ENCODE peak calls at places on chromosomes 6 and 20, in seven cellular contexts. O is tibial artery, S is body of pancreas, C is aorta, K is fibroblast of lung, I is mammary epithelial cell, Q is ovary. R is an unnamed sample.

GRCh38 chr6:63783096-63783495 is 147.5 kb downstream of the PHF3 start:
- DNase-seq in K (no peak), C (no peak), I (no peak), O (no peak), Q (no peak), S (no peak), R (no peak)

GRCh38 chr6:34608321-34609091 is 52.4 kb upstream of the SPDEF start:
- DNase-seq in I (no peak), O (no peak), C (no peak), S (no peak), K (no peak), Q (no peak), R (no peak)

GRCh38 chr6:45538636-45539035 is 160.9 kb upstream of the SUPT3H start:
- DNase-seq in K (no peak), Q (no peak), O (peak; percentile 69), C (no peak), S (no peak), I (no peak), R (no peak)

GRCh38 chr6:158926429-158926828 is 73.6 kb downstream of the RSPH3 start:
- DNase-seq in O (no peak), Q (no peak), S (no peak), K (peak; percentile 45), I (peak; percentile 80), C (no peak), R (no peak)

GRCh38 chr6:79874531-79875132 is 72.7 kb downstream of the ELOVL4 start:
- DNase-seq in I (peak; percentile 37), C (no peak), O (no peak), Q (no peak), K (no peak), S (no peak), R (no peak)

GRCh38 chr20:52923123-52923543 is 49.0 kb upstream of the TSHZ2 start:
- DNase-seq in O (no peak), I (peak; percentile 99), S (no peak), Q (no peak), C (no peak), K (peak; percentile 98), R (no peak)

GRCh38 chr6:95266537-95267258 is 310.6 kb upstream of the MANEA start:
- DNase-seq in I (peak; percentile 5), O (no peak), Q (no peak), K (no peak), S (no peak), C (no peak), R (no peak)

GRCh38 chr6:11398451-11399326 is 138.9 kb upstream of the TMEM170B start:
- DNase-seq in O (no peak), C (no peak), I (no peak), K (peak; percentile 50), S (no peak), Q (no peak), R (no peak)

GRCh38 chr6:151475653-151476523 is 17.9 kb upstream of the CCDC170 start:
- DNase-seq in I (peak; percentile 17), O (no peak), Q (peak; percentile 64), K (peak; percentile 70), C (no peak), S (no peak), R (no peak)

GRCh38 chr6:143965503-143966171 is 42.4 kb downstream of the PLAGL1 start:
- DNase-seq in O (no peak), Q (no peak), S (no peak), I (peak; percentile 64), K (peak; percentile 71), C (no peak), R (no peak)

GRCh38 chr20:3231116-3231515 is 7.9 kb downstream of the SLC4A11 start:
- DNase-seq in K (no peak), I (no peak), S (no peak), C (no peak), O (no peak), Q (no peak), R (no peak)

GRCh38 chr6:63635563-63636515 is at the start of gene PHF3:
- DNase-seq in S (peak; percentile 90), C (peak; percentile 95), Q (peak; percentile 92), K (peak; percentile 89), O (peak; percentile 93), I (peak; percentile 85), R (peak; percentile 96)

GRCh38 chr6:11416936-11417576 is 120.5 kb upstream of the TMEM170B start:
- DNase-seq in S (no peak), O (no peak), C (no peak), Q (no peak), K (no peak), I (no peak), R (no peak)

GRCh38 chr20:37680420-37680819 is 13.4 kb upstream of the CTNNBL1 start:
- DNase-seq in S (no peak), I (peak; percentile 26), O (no peak), K (peak; percentile 19), C (no peak), Q (no peak), R (no peak)

GRCh38 chr20:9215539-9215938 is 146.7 kb downstream of the PLCB4 start:
- DNase-seq in K (peak; percentile 33), O (no peak), I (no peak), Q (no peak), C (no peak), S (no peak), R (no peak)

GRCh38 chr20:60653111-60653845 is 598.8 kb upstream of the CDH4 start:
- DNase-seq in Q (no peak), S (no peak), O (no peak), K (peak; percentile 13), I (no peak), C (no peak), R (no peak)

GRCh38 chr6:121305957-121306607 is 28.2 kb downstream of the TBC1D32 start:
- DNase-seq in I (peak; percentile 30), S (no peak), O (no peak), K (peak; percentile 45), Q (no peak), C (no peak), R (no peak)

GRCh38 chr6:32200711-32201475 is 8.4 kb upstream of the GPSM3 start:
- DNase-seq in K (no peak), O (no peak), I (no peak), S (no peak), C (no peak), Q (no peak), R (no peak)

GRCh38 chr6:12602951-12603710 is 113.4 kb upstream of the PHACTR1 start:
- DNase-seq in C (no peak), O (peak; percentile 70), K (peak; percentile 62), S (peak; percentile 26), Q (peak; percentile 23), I (peak; percentile 40), R (peak; percentile 35)

GRCh38 chr6:132070356-132070755 is 119.2 kb upstream of the CCN2 start:
- DNase-seq in Q (no peak), O (no peak), I (peak; percentile 38), K (peak; percentile 50), C (no peak), S (no peak), R (no peak)

GRCh38 chr6:99026135-99026534 is 78.4 kb upstream of the FBXL4 start:
- DNase-seq in O (no peak), I (peak; percentile 80), Q (no peak), K (no peak), S (no peak), C (no peak), R (no peak)

GRCh38 chr6:45709834-45710233 is 305.8 kb downstream of the CLIC5 start:
- DNase-seq in C (no peak), Q (no peak), I (no peak), S (no peak), K (no peak), O (no peak), R (no peak)

GRCh38 chr20:34578521-34579147 is 20.1 kb downstream of the MAP1LC3A start:
- DNase-seq in Q (no peak), O (no peak), S (no peak), C (no peak), K (no peak), I (no peak), R (peak; percentile 66)

GRCh38 chr20:5557123-5557522 is 193.1 kb upstream of the SHLD1 start:
- DNase-seq in I (peak; percentile 11), O (no peak), C (no peak), S (peak; percentile 50), Q (peak; percentile 36), K (peak; percentile 51), R (peak; percentile 80)

GRCh38 chr6:133396225-133396624 is 155.1 kb downstream of the EYA4 start:
- DNase-seq in K (peak; percentile 51), I (peak; percentile 5), Q (no peak), S (no peak), C (no peak), O (no peak), R (no peak)

GRCh38 chr6:30670760-30671527 is 1.9 kb downstream of the DHX16 start:
- DNase-seq in I (no peak), S (no peak), O (no peak), Q (no peak), K (no peak), C (no peak), R (no peak)
- H3K27ac ChIP-seq in I (no peak overlapping the region), S (no peak overlapping the region), O (no peak overlapping the region), Q (no peak overlapping the region), K (no peak overlapping the region), C (no peak overlapping the region), R (no peak overlapping the region)

GRCh38 chr6:136236491-136237293 is 13.4 kb downstream of the MTFR2 start:
- DNase-seq in I (no peak), K (no peak), O (no peak), C (no peak), S (no peak), Q (no peak), R (no peak)
- H3K4me1 ChIP-seq in I (no peaks in the 10 kb centered on the region), K (no peaks in the 10 kb centered on the region), O (no peaks in the 10 kb centered on the region), C (no peaks in the 10 kb centered on the region), S (no peaks in the 10 kb centered on the region), Q (no peaks in the 10 kb centered on the region), R (no peaks in the 10 kb centered on the region)

GRCh38 chr6:138803914-138804313 is 8.0 kb downstream of the ECT2L start:
- DNase-seq in K (peak; percentile 23), C (no peak), S (no peak), I (no peak), O (no peak), Q (no peak), R (no peak)

GRCh38 chr6:138809677-138810076 is 13.8 kb downstream of the ECT2L start:
- DNase-seq in O (no peak), S (no peak), Q (no peak), C (no peak), K (no peak), I (no peak), R (no peak)

GRCh38 chr6:138805431-138805830 is 9.5 kb downstream of the ECT2L start:
- DNase-seq in Q (no peak), I (no peak), C (no peak), O (no peak), S (no peak), K (peak; percentile 87), R (no peak)

GRCh38 chr6:138804986-138805385 is 9.1 kb downstream of the ECT2L start:
- DNase-seq in K (peak; percentile 66), O (no peak), Q (no peak), S (no peak), C (no peak), I (no peak), R (no peak)

GRCh38 chr6:138806889-138807288 is 11.0 kb downstream of the ECT2L start:
- DNase-seq in K (no peak), O (no peak), C (no peak), Q (no peak), S (no peak), I (no peak), R (no peak)
- H3K27ac ChIP-seq in K (no peak overlapping the region), O (no peak overlapping the region), C (no peak overlapping the region), Q (no peak overlapping the region), S (no peak overlapping the region), I (no peak overlapping the region), R (no peak overlapping the region)

DNA sequence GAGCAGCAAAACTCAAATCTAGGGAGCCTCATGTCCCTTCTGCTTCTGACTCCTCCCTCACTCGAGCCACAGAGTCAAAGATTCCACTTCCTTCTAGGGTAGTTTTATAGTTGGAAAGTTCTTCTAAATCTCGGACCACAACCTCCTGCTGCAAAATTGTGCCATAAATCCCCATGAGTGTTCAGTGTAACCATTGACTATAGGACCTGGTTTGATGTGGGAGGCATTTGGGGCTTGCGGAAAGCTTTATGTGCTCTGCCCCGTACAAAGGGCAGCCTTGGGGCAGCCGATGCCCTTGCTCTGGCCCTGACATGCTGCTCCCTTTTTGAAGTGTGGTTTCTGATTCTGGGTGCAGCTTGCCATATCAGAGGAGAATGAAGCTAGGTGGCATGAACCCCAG is 43.6 kb upstream of the IER3 start:
- DNase-seq in K (no peak), I (no peak), O (no peak), C (peak; percentile 30), Q (no peak), S (no peak), R (no peak)
- H3K4me1 ChIP-seq in K (peaks cover 1% of the 10 kb centered on the region), I (peaks cover 3% of the 10 kb centered on the region), O (peaks cover 5% of the 10 kb centered on the region), C (no peaks in the 10 kb centered on the region), Q (no peaks in the 10 kb centered on the region), S (peaks cover 4% of the 10 kb centered on the region), R (no peaks in the 10 kb centered on the region)